ENCODE peak calls at places on chromosomes 12 and 14, in ten cellular contexts. F is GM23338, V is IMR-90, I is DMS153, S is AG10803, X is T-helper 9 cell, Z is cardiac muscle cell, C is left cardiac atrium, A is KG1, M is psoas muscle. J is an unnamed sample.

GRCh38 chr12:105741786-105742566 is 396.8 kb downstream of the NUAK1 start:
- DNase-seq in F (no peak), V (peak), I (no peak), S (peak), X (no peak), Z (peak), C (peak), A (no peak), M (no peak), J (peak)

GRCh38 chr12:110005319-110005973 is 6.2 kb downstream of the ANKRD13A start:
- DNase-seq in F (no peak), V (no peak), I (no peak), S (no peak), X (no peak), Z (no peak), C (no peak), A (no peak), M (no peak), J (no peak)

GRCh38 chr12:14955876-14956811 is 5.3 kb downstream of the ARHGDIB start:
- DNase-seq in F (no peak), V (no peak), I (no peak), S (no peak), X (no peak), Z (no peak), C (no peak), A (peak), M (no peak), J (no peak)

GRCh38 chr14:103854822-103855733 is 7.7 kb upstream of the PPP1R13B start:
- DNase-seq in F (peak), V (no peak), I (peak), S (no peak), X (no peak), Z (no peak), C (peak), A (no peak), M (peak), J (no peak)

GRCh38 chr14:73712540-73713141 is 1.5 kb downstream of the PNMA1 start:
- DNase-seq in F (peak), V (peak), I (no peak), S (no peak), X (no peak), Z (peak), C (no peak), A (no peak), M (no peak), J (peak)

GRCh38 chr14:67541448-67542387 is 8.6 kb downstream of the PLEKHH1 start:
- DNase-seq in F (peak), V (no peak), I (no peak), S (no peak), X (no peak), Z (no peak), C (no peak), A (no peak), M (no peak), J (no peak)

GRCh38 chr12:111780615-111781014 is 13.9 kb downstream of the ALDH2 start:
- DNase-seq in F (no peak), V (no peak), I (no peak), S (no peak), X (no peak), Z (no peak), C (no peak), A (no peak), M (no peak), J (no peak)

GRCh38 chr12:78457951-78458350 is 406.6 kb upstream of the SYT1 start:
- DNase-seq in F (no peak), V (peak), I (no peak), S (peak), X (no peak), Z (no peak), C (no peak), A (no peak), M (no peak), J (no peak)

GRCh38 chr12:74171478-74171909 is 366.1 kb upstream of the ATXN7L3B start:
- DNase-seq in F (no peak), V (no peak), I (no peak), S (no peak), X (no peak), Z (no peak), C (no peak), A (no peak), M (no peak), J (no peak)

GRCh38 chr12:15688202-15688736 is 100.9 kb downstream of the EPS8 start:
- DNase-seq in F (peak), V (no peak), I (no peak), S (no peak), X (no peak), Z (peak), C (peak), A (no peak), M (peak), J (peak)